ENCODE peak calls at places on chromosomes 6 and 20, in five cellular contexts. One of them, this sample, is unnamed.

GRCh38 chr6:170173416-170173990 is 117.4 kb downstream of the DLL1 start:
- DNase-seq in tibial nerve: no peak
- DNase-seq in cardiac muscle cell: no peak
- DNase-seq in tibial artery: no peak
- DNase-seq in WTC11: no peak
- DNase-seq in this sample: no peak

GRCh38 chr6:150202404-150202803 is 59.6 kb downstream of the PPP1R14C start:
- DNase-seq in tibial nerve: no peak
- DNase-seq in cardiac muscle cell: no peak
- DNase-seq in tibial artery: no peak
- DNase-seq in WTC11: no peak
- DNase-seq in this sample: no peak

GRCh38 chr6:118905851-118906250 is 11.9 kb downstream of the ASF1A start:
- DNase-seq in tibial nerve: no peak
- DNase-seq in cardiac muscle cell: no peak
- DNase-seq in tibial artery: no peak
- DNase-seq in WTC11: no peak
- DNase-seq in this sample: no peak

GRCh38 chr6:165705941-165706340 is 42.9 kb upstream of the PDE10A start:
- DNase-seq in tibial nerve: no peak
- DNase-seq in cardiac muscle cell: no peak
- DNase-seq in tibial artery: no peak
- DNase-seq in WTC11: no peak
- DNase-seq in this sample: no peak

GRCh38 chr6:111872521-111873177 is 603 bp downstream of the FYN start:
- DNase-seq in tibial nerve: peak
- DNase-seq in cardiac muscle cell: no peak
- DNase-seq in tibial artery: peak
- DNase-seq in WTC11: peak
- DNase-seq in this sample: no peak

GRCh38 chr6:72466971-72467566 is 154.8 kb upstream of the KCNQ5 start:
- DNase-seq in tibial nerve: no peak
- DNase-seq in cardiac muscle cell: peak
- DNase-seq in tibial artery: no peak
- DNase-seq in WTC11: no peak
- DNase-seq in this sample: no peak

GRCh38 chr6:36655073-36655847 is 23.3 kb upstream of the CDKN1A start:
- DNase-seq in tibial nerve: no peak
- DNase-seq in cardiac muscle cell: no peak
- DNase-seq in tibial artery: no peak
- DNase-seq in WTC11: no peak
- DNase-seq in this sample: no peak

GRCh38 chr6:24524801-24525200 is 30.0 kb downstream of the ALDH5A1 start:
- DNase-seq in tibial nerve: no peak
- DNase-seq in cardiac muscle cell: peak
- DNase-seq in tibial artery: no peak
- DNase-seq in WTC11: peak
- DNase-seq in this sample: no peak

GRCh38 chr6:3165631-3166534 is 8.5 kb upstream of the TUBB2A start:
- DNase-seq in tibial nerve: no peak
- DNase-seq in cardiac muscle cell: peak
- DNase-seq in tibial artery: no peak
- DNase-seq in WTC11: no peak
- DNase-seq in this sample: no peak

GRCh38 chr6:86205980-86206379 is 563.3 kb upstream of the SYNCRIP start:
- DNase-seq in tibial nerve: no peak
- DNase-seq in cardiac muscle cell: no peak
- DNase-seq in tibial artery: no peak
- DNase-seq in WTC11: no peak
- DNase-seq in this sample: no peak

GRCh38 chr6:163347021-163347446 is 67.5 kb upstream of the QKI start:
- DNase-seq in tibial nerve: no peak
- DNase-seq in cardiac muscle cell: no peak
- DNase-seq in tibial artery: no peak
- DNase-seq in WTC11: no peak
- DNase-seq in this sample: no peak

GRCh38 chr6:98648211-98648914 is 186.0 kb upstream of the POU3F2 start:
- DNase-seq in tibial nerve: no peak
- DNase-seq in cardiac muscle cell: no peak
- DNase-seq in tibial artery: no peak
- DNase-seq in WTC11: no peak
- DNase-seq in this sample: no peak

GRCh38 chr20:34956041-34956458 is 382 bp downstream of the MYH7B start:
- DNase-seq in tibial nerve: no peak
- DNase-seq in cardiac muscle cell: no peak
- DNase-seq in tibial artery: no peak
- DNase-seq in WTC11: no peak
- DNase-seq in this sample: no peak

GRCh38 chr20:34956751-34957472 is 1.2 kb downstream of the MYH7B start:
- DNase-seq in tibial nerve: no peak
- DNase-seq in cardiac muscle cell: no peak
- DNase-seq in tibial artery: no peak
- DNase-seq in WTC11: no peak
- DNase-seq in this sample: no peak

GRCh38 chr20:34954905-34955231 is 738 bp downstream of the GSS start:
- DNase-seq in tibial nerve: no peak
- DNase-seq in cardiac muscle cell: peak
- DNase-seq in tibial artery: no peak
- DNase-seq in WTC11: peak
- DNase-seq in this sample: no peak

GRCh38 chr20:34953960-34954359 is 1.6 kb downstream of the GSS start:
- DNase-seq in tibial nerve: no peak
- DNase-seq in cardiac muscle cell: no peak
- DNase-seq in tibial artery: no peak
- DNase-seq in WTC11: no peak
- DNase-seq in this sample: no peak

DNA sequence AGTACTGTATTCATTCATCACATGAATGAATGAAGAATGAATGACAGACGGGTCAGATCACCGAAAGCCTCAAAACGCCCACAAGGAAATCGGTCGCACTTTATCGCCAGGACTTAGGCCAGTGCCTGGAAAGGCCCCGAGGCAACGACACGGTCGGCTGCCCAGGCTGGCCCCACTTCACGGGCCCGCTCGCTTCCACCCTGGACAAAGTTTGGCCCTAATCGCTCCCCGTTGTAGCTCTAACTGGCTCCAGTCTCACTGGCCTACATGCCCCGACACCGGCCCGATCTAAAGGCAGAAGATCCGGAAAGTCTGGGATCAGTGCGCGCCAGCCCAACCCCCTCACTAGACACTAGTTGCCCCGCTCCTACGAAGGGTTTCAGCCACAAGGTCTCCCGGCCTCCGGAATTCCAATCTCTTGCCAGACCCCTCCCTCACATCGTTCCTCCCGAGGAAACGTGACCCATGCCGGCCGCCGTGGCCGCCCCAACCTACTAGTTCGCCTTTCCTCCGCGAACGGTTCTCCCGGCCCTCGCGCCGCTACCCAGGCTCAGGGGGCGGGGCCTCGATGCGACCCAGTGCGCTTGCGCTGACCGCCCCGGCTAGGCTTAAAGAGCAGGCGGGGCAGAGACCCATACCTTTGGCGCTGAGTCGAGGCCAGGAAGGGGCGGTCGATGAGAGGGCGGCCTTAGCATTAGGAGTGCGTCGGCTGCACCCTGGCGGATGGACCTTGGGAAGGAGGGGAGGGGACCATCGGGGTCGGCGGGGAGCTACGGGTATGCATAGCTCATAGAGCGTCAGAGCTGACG is at the start of the genes GSS and MYH7B:
- DNase-seq in tibial nerve: peak
- DNase-seq in cardiac muscle cell: peak
- DNase-seq in tibial artery: peak
- DNase-seq in WTC11: peak
- DNase-seq in this sample: peak
- TF ChIP-seq CTCF in tibial nerve: peak
- TF ChIP-seq CTCF in cardiac muscle cell: peak
- TF ChIP-seq CTCF in tibial artery: peak
- TF ChIP-seq CTCF in WTC11: no peak
- TF ChIP-seq CTCF in this sample: no peak

DNA sequence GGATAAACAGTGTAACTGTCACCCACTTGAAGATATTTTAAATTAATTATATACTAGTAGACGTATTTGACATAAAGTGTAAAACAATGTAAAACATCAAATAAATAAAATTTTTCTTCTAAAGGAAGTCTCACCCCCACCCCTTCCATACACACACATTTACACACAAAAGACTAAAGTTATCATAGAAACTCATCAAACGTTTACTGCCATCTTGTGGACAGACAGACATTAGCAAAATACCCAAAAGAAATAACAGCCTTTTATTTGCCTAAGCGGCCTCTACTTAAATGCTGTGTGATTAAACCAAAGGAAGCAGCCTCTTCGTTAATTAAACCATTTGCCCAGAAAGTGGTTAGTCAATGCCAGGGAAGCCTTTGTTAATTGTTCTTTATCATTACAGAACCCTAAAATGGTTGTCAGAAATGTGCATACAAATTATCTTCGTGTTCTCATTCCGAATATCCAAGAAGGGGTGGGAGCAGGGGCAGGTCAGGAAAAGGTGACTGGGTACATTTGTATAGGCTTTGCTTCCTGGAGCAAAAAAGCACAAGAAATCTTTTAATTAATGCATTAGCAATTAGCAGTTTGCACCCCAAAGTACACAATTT is 176.2 kb upstream of the SASH1 start:
- DNase-seq in tibial nerve: peak
- DNase-seq in cardiac muscle cell: peak
- DNase-seq in tibial artery: no peak
- DNase-seq in WTC11: no peak
- DNase-seq in this sample: no peak
- TF ChIP-seq CTCF in tibial nerve: peak
- TF ChIP-seq CTCF in cardiac muscle cell: peak
- TF ChIP-seq CTCF in tibial artery: peak
- TF ChIP-seq CTCF in WTC11: peak
- TF ChIP-seq CTCF in this sample: no peak

GRCh38 chr6:135012349-135012748 is 42.3 kb downstream of the HBS1L start:
- DNase-seq in tibial nerve: no peak
- DNase-seq in cardiac muscle cell: no peak
- DNase-seq in tibial artery: no peak
- DNase-seq in WTC11: no peak
- DNase-seq in this sample: no peak
- TF ChIP-seq CTCF in tibial nerve: no peak
- TF ChIP-seq CTCF in cardiac muscle cell: no peak
- TF ChIP-seq CTCF in tibial artery: no peak
- TF ChIP-seq CTCF in WTC11: no peak
- TF ChIP-seq CTCF in this sample: no peak

GRCh38 chr6:140671926-140672325 is 1297.5 kb upstream of the CITED2 start:
- DNase-seq in tibial nerve: no peak
- DNase-seq in cardiac muscle cell: no peak
- DNase-seq in tibial artery: no peak
- DNase-seq in WTC11: no peak
- DNase-seq in this sample: no peak
- TF ChIP-seq CTCF in tibial nerve: no peak
- TF ChIP-seq CTCF in cardiac muscle cell: no peak
- TF ChIP-seq CTCF in tibial artery: no peak
- TF ChIP-seq CTCF in WTC11: no peak
- TF ChIP-seq CTCF in this sample: no peak

This sample was measured in omental fat pad.